ENCODE peak calls at places on chromosome 4, in ten cellular contexts. P is GM23248, F is IMR-90, O is brain microvascular endothelial cell, V is right lobe of liver, T is left lung, I is caudate nucleus, Y is heart right ventricle, U is RWPE1, L is esophagus squamous epithelium. N is an unnamed sample.

GRCh38 chr4:184983660-184984356 is 34.5 kb upstream of the HELT start:
- DNase-seq in I (peak; percentile 48), Y (peak; percentile 48), V (peak; percentile 83), L (no peak), O (peak; percentile 27), T (peak; percentile 85), F (peak; percentile 37), U (peak; percentile 50), P (peak; percentile 61), N (peak; percentile 53)

GRCh38 chr4:180828455-180829018 is 1414.7 kb upstream of the TENM3 start:
- DNase-seq in V (no peak), U (peak; percentile 24), T (no peak), O (peak; percentile 76), Y (peak; percentile 13), I (no peak), L (no peak), F (peak; percentile 83), P (peak; percentile 78), N (no peak)

GRCh38 chr4:3368841-3369760 is 72.7 kb upstream of the HGFAC start:
- DNase-seq in U (no peak), O (no peak), I (no peak), Y (no peak), T (peak; percentile 64), V (no peak), F (no peak), P (no peak), L (no peak), N (no peak)

GRCh38 chr4:132097046-132097445 is 1052.0 kb upstream of the PCDH10 start:
- DNase-seq in I (no peak), U (no peak), L (no peak), O (no peak), F (no peak), V (no peak), Y (no peak), T (no peak), P (no peak), N (no peak)

GRCh38 chr4:185229021-185229818 is 19.8 kb downstream of the SNX25 start:
- DNase-seq in F (no peak), U (no peak), O (no peak), P (no peak), I (no peak), Y (no peak), T (peak; percentile 75), V (no peak), L (no peak), N (no peak)

GRCh38 chr4:101968364-101968763 is 177.8 kb downstream of the BANK1 start:
- DNase-seq in Y (no peak), P (no peak), O (no peak), I (no peak), U (no peak), F (no peak), T (no peak), V (no peak), L (no peak), N (no peak)

GRCh38 chr4:57109530-57109846 is 697 bp downstream of the IGFBP7 start:
- DNase-seq in F (no peak), O (no peak), L (no peak), V (no peak), P (peak; percentile 34), Y (no peak), I (no peak), U (no peak), T (no peak), N (no peak)

GRCh38 chr4:14196141-14196540 is 568.6 kb upstream of the BOD1L1 start:
- DNase-seq in V (peak; percentile 64), O (peak; percentile 63), P (peak; percentile 69), I (no peak), U (peak; percentile 27), L (no peak), T (peak; percentile 71), F (peak; percentile 69), Y (peak; percentile 29), N (peak; percentile 33)

GRCh38 chr4:148034821-148035220 is 302.9 kb downstream of the ARHGAP10 start:
- DNase-seq in I (no peak), T (no peak), O (no peak), L (no peak), P (no peak), U (no peak), V (no peak), F (no peak), Y (no peak), N (no peak)

GRCh38 chr4:148023782-148024181 is 291.9 kb downstream of the ARHGAP10 start:
- DNase-seq in U (no peak), O (no peak), P (peak; percentile 61), Y (no peak), F (no peak), T (no peak), V (peak; percentile 69), L (no peak), I (no peak), N (no peak)

GRCh38 chr4:148026022-148026421 is 294.1 kb downstream of the ARHGAP10 start:
- DNase-seq in V (no peak), T (no peak), F (peak; percentile 93), U (no peak), L (no peak), I (no peak), P (peak; percentile 95), O (peak; percentile 91), Y (no peak), N (no peak)

GRCh38 chr4:148030486-148030885 is 298.6 kb downstream of the ARHGAP10 start:
- DNase-seq in T (no peak), L (no peak), F (peak; percentile 75), V (no peak), U (no peak), O (no peak), Y (no peak), I (no peak), P (peak; percentile 74), N (no peak)

GRCh38 chr4:148029781-148030180 is 297.9 kb downstream of the ARHGAP10 start:
- DNase-seq in L (no peak), P (no peak), F (no peak), Y (no peak), I (no peak), O (no peak), V (no peak), U (no peak), T (no peak), N (no peak)
- H3K27ac ChIP-seq in L (no peak overlapping the region), P (peak overlapping the region; percentile 59), F (no peak overlapping the region), Y (no peak overlapping the region), I (no peak overlapping the region), O (no peak overlapping the region), V (no peak overlapping the region), U (no peak overlapping the region), T (no peak overlapping the region), N (peak overlapping the region; percentile 50)

GRCh38 chr4:128279624-128280225 is 7.9 kb downstream of the PGRMC2 start:
- DNase-seq in P (peak; percentile 28), T (no peak), O (no peak), Y (no peak), V (no peak), L (no peak), U (no peak), F (no peak), I (no peak), N (no peak)

GRCh38 chr4:128271551-128271950 is 16.1 kb downstream of the PGRMC2 start:
- DNase-seq in Y (no peak), F (no peak), I (no peak), P (no peak), U (no peak), T (no peak), L (no peak), V (no peak), O (no peak), N (no peak)

GRCh38 chr4:128277856-128278255 is 9.8 kb downstream of the PGRMC2 start:
- DNase-seq in I (no peak), P (no peak), U (no peak), O (no peak), F (no peak), V (no peak), L (no peak), T (no peak), Y (no peak), N (no peak)

GRCh38 chr4:128275351-128275750 is 12.3 kb downstream of the PGRMC2 start:
- DNase-seq in U (peak; percentile 30), F (peak; percentile 67), I (no peak), L (no peak), T (no peak), O (no peak), Y (no peak), P (peak; percentile 58), V (no peak), N (no peak)
- H3K27ac ChIP-seq in U (no peak overlapping the region), F (peak overlapping the region; percentile 64), I (no peak overlapping the region), L (no peak overlapping the region), T (no peak overlapping the region), O (no peak overlapping the region), Y (no peak overlapping the region), P (peak overlapping the region; percentile 31), V (no peak overlapping the region), N (no peak overlapping the region)

GRCh38 chr4:742096-742741 is 36.6 kb downstream of the PCGF3 start:
- DNase-seq in I (no peak), V (no peak), P (no peak), F (no peak), Y (no peak), T (peak; percentile 53), O (no peak), U (no peak), L (no peak), N (no peak)

GRCh38 chr4:743463-744211 is 38.0 kb downstream of the PCGF3 start:
- DNase-seq in Y (no peak), V (no peak), U (no peak), T (peak; percentile 58), L (no peak), I (no peak), F (peak; percentile 35), O (no peak), P (peak; percentile 23), N (peak; percentile 48)

GRCh38 chr4:742742-743311 is 37.2 kb downstream of the PCGF3 start:
- DNase-seq in P (peak; percentile 78), T (peak; percentile 91), O (peak; percentile 55), I (no peak), F (peak; percentile 42), Y (peak; percentile 56), U (peak; percentile 63), L (no peak), V (peak; percentile 76), N (peak; percentile 67)

GRCh38 chr4:747546-748170 is 42.0 kb downstream of the PCGF3 start:
- DNase-seq in U (no peak), Y (no peak), F (no peak), O (no peak), P (no peak), V (peak; percentile 35), T (peak; percentile 33), I (no peak), L (no peak), N (no peak)

DNA sequence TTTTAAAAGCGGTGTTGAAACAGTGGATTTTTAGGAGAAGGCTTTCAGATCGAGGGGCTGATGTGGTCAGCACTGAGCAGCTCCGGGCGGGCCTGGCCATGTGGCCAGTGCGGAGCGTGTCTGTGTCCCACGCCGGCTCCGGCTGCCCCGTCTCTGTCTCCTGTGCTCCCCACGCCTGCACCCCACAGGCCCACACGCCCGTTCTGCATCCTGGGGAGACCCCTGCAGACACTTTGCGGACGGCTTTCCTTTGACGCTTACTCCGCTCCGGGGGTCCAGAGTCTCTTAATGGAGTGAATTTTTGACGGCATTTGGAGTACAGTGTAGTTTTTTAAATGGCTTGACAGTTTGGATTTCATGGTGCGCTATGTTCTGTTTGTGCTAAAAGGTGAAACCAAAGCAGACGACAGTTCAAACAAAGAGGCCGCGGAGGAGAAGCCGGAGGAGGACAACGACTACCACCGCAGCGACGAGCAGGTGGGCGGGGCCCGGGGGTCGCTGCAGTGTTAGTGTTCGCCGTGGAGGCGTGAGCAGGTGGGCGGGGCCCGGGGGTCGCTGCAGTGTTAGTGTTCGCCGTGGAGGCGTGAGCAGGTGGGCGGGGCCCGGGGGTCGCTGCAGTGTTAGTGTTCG is 38.7 kb downstream of the PCGF3 start:
- DNase-seq in P (peak; percentile 22), U (no peak), F (no peak), T (peak; percentile 74), I (no peak), O (no peak), L (no peak), Y (no peak), V (no peak), N (peak; percentile 45)
- H3K27ac ChIP-seq in P (no peak overlapping the region), U (peak overlapping the region; percentile 55), F (no peak overlapping the region), T (no peak overlapping the region), I (no peak overlapping the region), O (peak overlapping the region; percentile 38), L (no peak overlapping the region), Y (no peak overlapping the region), V (no peak overlapping the region), N (no peak overlapping the region)

GRCh38 chr4:2287594-2287915 is 25.6 kb upstream of the MXD4 start:
- DNase-seq in V (peak; percentile 10), P (no peak), U (no peak), I (no peak), O (no peak), T (peak; percentile 43), Y (no peak), F (no peak), L (no peak), N (no peak)

GRCh38 chr4:2288051-2288541 is 26.2 kb upstream of the MXD4 start:
- DNase-seq in P (no peak), L (no peak), F (no peak), V (peak; percentile 36), Y (peak; percentile 2), U (no peak), T (peak; percentile 67), I (no peak), O (no peak), N (no peak)

GRCh38 chr4:2284934-2285664 is 23.2 kb upstream of the MXD4 start:
- DNase-seq in P (peak; percentile 79), U (no peak), O (peak; percentile 37), Y (no peak), V (peak; percentile 21), I (no peak), T (peak; percentile 36), F (peak; percentile 79), L (no peak), N (no peak)

GRCh38 chr4:2285665-2286381 is 23.9 kb upstream of the MXD4 start:
- DNase-seq in L (no peak), U (no peak), P (no peak), V (peak; percentile 41), T (peak; percentile 68), O (no peak), Y (no peak), I (no peak), F (no peak), N (peak; percentile 15)

DNA sequence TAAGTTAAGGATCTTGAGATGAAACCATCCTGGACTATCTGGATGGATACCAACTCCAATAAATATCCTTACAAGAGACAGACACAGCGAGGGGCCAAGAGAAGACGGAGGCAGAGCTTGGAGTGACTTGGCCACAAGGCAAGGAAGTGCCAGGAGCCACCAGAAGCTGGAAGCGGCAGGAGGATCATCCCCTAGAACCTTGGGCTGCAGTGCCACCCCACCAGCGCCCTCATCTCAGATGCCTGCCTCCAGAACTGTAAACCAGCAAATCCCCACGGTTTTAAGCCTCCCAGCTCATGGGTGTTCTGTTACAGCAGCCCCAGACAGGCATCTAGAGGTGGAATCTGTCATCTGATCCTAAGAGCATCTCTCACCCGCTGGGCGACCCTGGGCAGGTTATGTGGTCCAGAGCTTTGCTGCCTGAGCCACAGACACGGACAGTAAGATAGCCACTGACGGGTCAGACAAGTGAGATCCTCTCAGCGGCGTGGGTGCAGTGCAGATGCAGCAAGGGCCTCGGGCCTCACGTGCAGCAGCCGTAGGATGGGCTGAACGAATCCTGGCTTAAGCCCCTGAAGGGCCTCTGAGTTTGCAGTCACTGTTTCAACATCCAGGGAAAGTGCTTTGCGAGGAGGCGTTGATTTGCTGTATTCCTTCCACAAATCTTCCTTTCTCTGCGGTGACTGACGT is 25.1 kb upstream of the MXD4 start:
- DNase-seq in F (peak; percentile 4), T (peak; percentile 49), P (no peak), L (no peak), I (no peak), U (no peak), V (peak; percentile 21), O (no peak), Y (no peak), N (no peak)
- H3K27ac ChIP-seq in F (no peak overlapping the region), T (no peak overlapping the region), P (no peak overlapping the region), L (no peak overlapping the region), I (no peak overlapping the region), U (no peak overlapping the region), V (no peak overlapping the region), O (no peak overlapping the region), Y (no peak overlapping the region), N (no peak overlapping the region)

N was measured in psoas muscle.